ENCODE peak calls at places on chromosomes 11 and 22, in ten cellular contexts. One of them, this sample, is unnamed.

GRCh38 chr11:61893981-61894380 is 2.6 kb upstream of the FADS3 start:
- DNase-seq in left colon: no peak
- DNase-seq in globus pallidus: no peak
- DNase-seq in activated CD4-positive, alpha-beta T cell treated with anti-CD3 and anti-CD28 coated beads, Interleukin-2, amount 50 U/mL, for 24 hours: no peak
- DNase-seq in activated T-helper 1 cell treated with anti-CD3 and anti-CD28 coated beads, Interleukin-2, amount 50 U/mL, for 16 hours: no peak
- DNase-seq in stimulated activated naive CD8-positive, alpha-beta T cell treated with anti-CD3 and anti-CD28 coated beads, Interleukin-15, amount 100 ng/mL, for 72 hours: no peak
- DNase-seq in fibroblast of the conjunctiva: peak; percentile 89
- DNase-seq in stimulated activated CD4-positive, alpha-beta T cell treated with anti-CD3 and anti-CD28 coated beads, Interleukin-12 subunit alpha, Interleukin-12 subunit beta, amount 100 ng/mL, for 48 hours: no peak
- DNase-seq in left ventricle myocardium inferior: no peak
- DNase-seq in GM03348: peak; percentile 60
- DNase-seq in this sample: no peak

GRCh38 chr11:73916435-73916834 is 34.4 kb upstream of the DNAJB13 start:
- DNase-seq in left colon: no peak
- DNase-seq in globus pallidus: no peak
- DNase-seq in activated CD4-positive, alpha-beta T cell treated with anti-CD3 and anti-CD28 coated beads, Interleukin-2, amount 50 U/mL, for 24 hours: no peak
- DNase-seq in activated T-helper 1 cell treated with anti-CD3 and anti-CD28 coated beads, Interleukin-2, amount 50 U/mL, for 16 hours: no peak
- DNase-seq in stimulated activated naive CD8-positive, alpha-beta T cell treated with anti-CD3 and anti-CD28 coated beads, Interleukin-15, amount 100 ng/mL, for 72 hours: no peak
- DNase-seq in fibroblast of the conjunctiva: no peak
- DNase-seq in stimulated activated CD4-positive, alpha-beta T cell treated with anti-CD3 and anti-CD28 coated beads, Interleukin-12 subunit alpha, Interleukin-12 subunit beta, amount 100 ng/mL, for 48 hours: no peak
- DNase-seq in left ventricle myocardium inferior: no peak
- DNase-seq in GM03348: no peak
- DNase-seq in this sample: no peak

GRCh38 chr11:104061851-104062521 is 25.5 kb downstream of the DDI1 start:
- DNase-seq in left colon: no peak
- DNase-seq in globus pallidus: no peak
- DNase-seq in activated CD4-positive, alpha-beta T cell treated with anti-CD3 and anti-CD28 coated beads, Interleukin-2, amount 50 U/mL, for 24 hours: no peak
- DNase-seq in activated T-helper 1 cell treated with anti-CD3 and anti-CD28 coated beads, Interleukin-2, amount 50 U/mL, for 16 hours: no peak
- DNase-seq in stimulated activated naive CD8-positive, alpha-beta T cell treated with anti-CD3 and anti-CD28 coated beads, Interleukin-15, amount 100 ng/mL, for 72 hours: no peak
- DNase-seq in fibroblast of the conjunctiva: no peak
- DNase-seq in stimulated activated CD4-positive, alpha-beta T cell treated with anti-CD3 and anti-CD28 coated beads, Interleukin-12 subunit alpha, Interleukin-12 subunit beta, amount 100 ng/mL, for 48 hours: no peak
- DNase-seq in left ventricle myocardium inferior: no peak
- DNase-seq in GM03348: peak; percentile 10
- DNase-seq in this sample: no peak

GRCh38 chr22:47166446-47167016 is 404.1 kb downstream of the TBC1D22A start:
- DNase-seq in left colon: peak; percentile 13
- DNase-seq in globus pallidus: no peak
- DNase-seq in activated CD4-positive, alpha-beta T cell treated with anti-CD3 and anti-CD28 coated beads, Interleukin-2, amount 50 U/mL, for 24 hours: no peak
- DNase-seq in activated T-helper 1 cell treated with anti-CD3 and anti-CD28 coated beads, Interleukin-2, amount 50 U/mL, for 16 hours: no peak
- DNase-seq in stimulated activated naive CD8-positive, alpha-beta T cell treated with anti-CD3 and anti-CD28 coated beads, Interleukin-15, amount 100 ng/mL, for 72 hours: no peak
- DNase-seq in fibroblast of the conjunctiva: no peak
- DNase-seq in stimulated activated CD4-positive, alpha-beta T cell treated with anti-CD3 and anti-CD28 coated beads, Interleukin-12 subunit alpha, Interleukin-12 subunit beta, amount 100 ng/mL, for 48 hours: no peak
- DNase-seq in left ventricle myocardium inferior: no peak
- DNase-seq in GM03348: no peak
- DNase-seq in this sample: no peak

GRCh38 chr11:2096001-2096918 is 42.9 kb downstream of the IGF2 start:
- DNase-seq in left colon: peak; percentile 8
- DNase-seq in globus pallidus: no peak
- DNase-seq in activated CD4-positive, alpha-beta T cell treated with anti-CD3 and anti-CD28 coated beads, Interleukin-2, amount 50 U/mL, for 24 hours: no peak
- DNase-seq in activated T-helper 1 cell treated with anti-CD3 and anti-CD28 coated beads, Interleukin-2, amount 50 U/mL, for 16 hours: no peak
- DNase-seq in stimulated activated naive CD8-positive, alpha-beta T cell treated with anti-CD3 and anti-CD28 coated beads, Interleukin-15, amount 100 ng/mL, for 72 hours: no peak
- DNase-seq in fibroblast of the conjunctiva: peak; percentile 16
- DNase-seq in stimulated activated CD4-positive, alpha-beta T cell treated with anti-CD3 and anti-CD28 coated beads, Interleukin-12 subunit alpha, Interleukin-12 subunit beta, amount 100 ng/mL, for 48 hours: no peak
- DNase-seq in left ventricle myocardium inferior: no peak
- DNase-seq in GM03348: peak; percentile 54
- DNase-seq in this sample: no peak

GRCh38 chr22:32444068-32444467 is 20.2 kb downstream of the BPIFC start:
- DNase-seq in left colon: no peak
- DNase-seq in globus pallidus: no peak
- DNase-seq in activated CD4-positive, alpha-beta T cell treated with anti-CD3 and anti-CD28 coated beads, Interleukin-2, amount 50 U/mL, for 24 hours: no peak
- DNase-seq in activated T-helper 1 cell treated with anti-CD3 and anti-CD28 coated beads, Interleukin-2, amount 50 U/mL, for 16 hours: no peak
- DNase-seq in stimulated activated naive CD8-positive, alpha-beta T cell treated with anti-CD3 and anti-CD28 coated beads, Interleukin-15, amount 100 ng/mL, for 72 hours: no peak
- DNase-seq in fibroblast of the conjunctiva: no peak
- DNase-seq in stimulated activated CD4-positive, alpha-beta T cell treated with anti-CD3 and anti-CD28 coated beads, Interleukin-12 subunit alpha, Interleukin-12 subunit beta, amount 100 ng/mL, for 48 hours: no peak
- DNase-seq in left ventricle myocardium inferior: no peak
- DNase-seq in GM03348: no peak
- DNase-seq in this sample: peak; percentile 55

GRCh38 chr22:21966643-21967516 is 14.2 kb upstream of the PPM1F start:
- DNase-seq in left colon: no peak
- DNase-seq in globus pallidus: no peak
- DNase-seq in activated CD4-positive, alpha-beta T cell treated with anti-CD3 and anti-CD28 coated beads, Interleukin-2, amount 50 U/mL, for 24 hours: no peak
- DNase-seq in activated T-helper 1 cell treated with anti-CD3 and anti-CD28 coated beads, Interleukin-2, amount 50 U/mL, for 16 hours: no peak
- DNase-seq in stimulated activated naive CD8-positive, alpha-beta T cell treated with anti-CD3 and anti-CD28 coated beads, Interleukin-15, amount 100 ng/mL, for 72 hours: no peak
- DNase-seq in fibroblast of the conjunctiva: no peak
- DNase-seq in stimulated activated CD4-positive, alpha-beta T cell treated with anti-CD3 and anti-CD28 coated beads, Interleukin-12 subunit alpha, Interleukin-12 subunit beta, amount 100 ng/mL, for 48 hours: no peak
- DNase-seq in left ventricle myocardium inferior: no peak
- DNase-seq in GM03348: no peak
- DNase-seq in this sample: no peak

GRCh38 chr11:441418-442274 is at the start of gene ANO9:
- DNase-seq in left colon: peak; percentile 88
- DNase-seq in globus pallidus: no peak
- DNase-seq in activated CD4-positive, alpha-beta T cell treated with anti-CD3 and anti-CD28 coated beads, Interleukin-2, amount 50 U/mL, for 24 hours: peak; percentile 39
- DNase-seq in activated T-helper 1 cell treated with anti-CD3 and anti-CD28 coated beads, Interleukin-2, amount 50 U/mL, for 16 hours: no peak
- DNase-seq in stimulated activated naive CD8-positive, alpha-beta T cell treated with anti-CD3 and anti-CD28 coated beads, Interleukin-15, amount 100 ng/mL, for 72 hours: peak; percentile 64
- DNase-seq in fibroblast of the conjunctiva: no peak
- DNase-seq in stimulated activated CD4-positive, alpha-beta T cell treated with anti-CD3 and anti-CD28 coated beads, Interleukin-12 subunit alpha, Interleukin-12 subunit beta, amount 100 ng/mL, for 48 hours: peak; percentile 24
- DNase-seq in left ventricle myocardium inferior: no peak
- DNase-seq in GM03348: no peak
- DNase-seq in this sample: peak; percentile 80

GRCh38 chr11:3138178-3139085 is 26.7 kb downstream of the OSBPL5 start:
- DNase-seq in left colon: no peak
- DNase-seq in globus pallidus: no peak
- DNase-seq in activated CD4-positive, alpha-beta T cell treated with anti-CD3 and anti-CD28 coated beads, Interleukin-2, amount 50 U/mL, for 24 hours: no peak
- DNase-seq in activated T-helper 1 cell treated with anti-CD3 and anti-CD28 coated beads, Interleukin-2, amount 50 U/mL, for 16 hours: no peak
- DNase-seq in stimulated activated naive CD8-positive, alpha-beta T cell treated with anti-CD3 and anti-CD28 coated beads, Interleukin-15, amount 100 ng/mL, for 72 hours: no peak
- DNase-seq in fibroblast of the conjunctiva: no peak
- DNase-seq in stimulated activated CD4-positive, alpha-beta T cell treated with anti-CD3 and anti-CD28 coated beads, Interleukin-12 subunit alpha, Interleukin-12 subunit beta, amount 100 ng/mL, for 48 hours: no peak
- DNase-seq in left ventricle myocardium inferior: peak; percentile 16
- DNase-seq in GM03348: no peak
- DNase-seq in this sample: no peak

GRCh38 chr11:65630215-65630614 is 7.7 kb upstream of the SIPA1 start:
- DNase-seq in left colon: no peak
- DNase-seq in globus pallidus: no peak
- DNase-seq in activated CD4-positive, alpha-beta T cell treated with anti-CD3 and anti-CD28 coated beads, Interleukin-2, amount 50 U/mL, for 24 hours: no peak
- DNase-seq in activated T-helper 1 cell treated with anti-CD3 and anti-CD28 coated beads, Interleukin-2, amount 50 U/mL, for 16 hours: no peak
- DNase-seq in stimulated activated naive CD8-positive, alpha-beta T cell treated with anti-CD3 and anti-CD28 coated beads, Interleukin-15, amount 100 ng/mL, for 72 hours: no peak
- DNase-seq in fibroblast of the conjunctiva: no peak
- DNase-seq in stimulated activated CD4-positive, alpha-beta T cell treated with anti-CD3 and anti-CD28 coated beads, Interleukin-12 subunit alpha, Interleukin-12 subunit beta, amount 100 ng/mL, for 48 hours: no peak
- DNase-seq in left ventricle myocardium inferior: peak; percentile 68
- DNase-seq in GM03348: no peak
- DNase-seq in this sample: no peak

GRCh38 chr11:32713496-32713895 is 81.0 kb downstream of the CCDC73 start:
- DNase-seq in left colon: no peak
- DNase-seq in globus pallidus: no peak
- DNase-seq in activated CD4-positive, alpha-beta T cell treated with anti-CD3 and anti-CD28 coated beads, Interleukin-2, amount 50 U/mL, for 24 hours: no peak
- DNase-seq in activated T-helper 1 cell treated with anti-CD3 and anti-CD28 coated beads, Interleukin-2, amount 50 U/mL, for 16 hours: no peak
- DNase-seq in stimulated activated naive CD8-positive, alpha-beta T cell treated with anti-CD3 and anti-CD28 coated beads, Interleukin-15, amount 100 ng/mL, for 72 hours: no peak
- DNase-seq in fibroblast of the conjunctiva: no peak
- DNase-seq in stimulated activated CD4-positive, alpha-beta T cell treated with anti-CD3 and anti-CD28 coated beads, Interleukin-12 subunit alpha, Interleukin-12 subunit beta, amount 100 ng/mL, for 48 hours: no peak
- DNase-seq in left ventricle myocardium inferior: no peak
- DNase-seq in GM03348: no peak
- DNase-seq in this sample: no peak

GRCh38 chr11:69854719-69855118 is 35.5 kb upstream of the FGF3 start:
- DNase-seq in left colon: no peak
- DNase-seq in globus pallidus: no peak
- DNase-seq in activated CD4-positive, alpha-beta T cell treated with anti-CD3 and anti-CD28 coated beads, Interleukin-2, amount 50 U/mL, for 24 hours: no peak
- DNase-seq in activated T-helper 1 cell treated with anti-CD3 and anti-CD28 coated beads, Interleukin-2, amount 50 U/mL, for 16 hours: no peak
- DNase-seq in stimulated activated naive CD8-positive, alpha-beta T cell treated with anti-CD3 and anti-CD28 coated beads, Interleukin-15, amount 100 ng/mL, for 72 hours: no peak
- DNase-seq in fibroblast of the conjunctiva: no peak
- DNase-seq in stimulated activated CD4-positive, alpha-beta T cell treated with anti-CD3 and anti-CD28 coated beads, Interleukin-12 subunit alpha, Interleukin-12 subunit beta, amount 100 ng/mL, for 48 hours: no peak
- DNase-seq in left ventricle myocardium inferior: no peak
- DNase-seq in GM03348: no peak
- DNase-seq in this sample: no peak

GRCh38 chr11:3121931-3122774 is 43.0 kb downstream of the OSBPL5 start:
- DNase-seq in left colon: peak; percentile 21
- DNase-seq in globus pallidus: no peak
- DNase-seq in activated CD4-positive, alpha-beta T cell treated with anti-CD3 and anti-CD28 coated beads, Interleukin-2, amount 50 U/mL, for 24 hours: no peak
- DNase-seq in activated T-helper 1 cell treated with anti-CD3 and anti-CD28 coated beads, Interleukin-2, amount 50 U/mL, for 16 hours: no peak
- DNase-seq in stimulated activated naive CD8-positive, alpha-beta T cell treated with anti-CD3 and anti-CD28 coated beads, Interleukin-15, amount 100 ng/mL, for 72 hours: no peak
- DNase-seq in fibroblast of the conjunctiva: no peak
- DNase-seq in stimulated activated CD4-positive, alpha-beta T cell treated with anti-CD3 and anti-CD28 coated beads, Interleukin-12 subunit alpha, Interleukin-12 subunit beta, amount 100 ng/mL, for 48 hours: no peak
- DNase-seq in left ventricle myocardium inferior: peak; percentile 15
- DNase-seq in GM03348: no peak
- DNase-seq in this sample: no peak

GRCh38 chr22:23034621-23035556 is 35.4 kb upstream of the GNAZ start:
- DNase-seq in left colon: no peak
- DNase-seq in globus pallidus: no peak
- DNase-seq in activated CD4-positive, alpha-beta T cell treated with anti-CD3 and anti-CD28 coated beads, Interleukin-2, amount 50 U/mL, for 24 hours: no peak
- DNase-seq in activated T-helper 1 cell treated with anti-CD3 and anti-CD28 coated beads, Interleukin-2, amount 50 U/mL, for 16 hours: no peak
- DNase-seq in stimulated activated naive CD8-positive, alpha-beta T cell treated with anti-CD3 and anti-CD28 coated beads, Interleukin-15, amount 100 ng/mL, for 72 hours: no peak
- DNase-seq in fibroblast of the conjunctiva: no peak
- DNase-seq in stimulated activated CD4-positive, alpha-beta T cell treated with anti-CD3 and anti-CD28 coated beads, Interleukin-12 subunit alpha, Interleukin-12 subunit beta, amount 100 ng/mL, for 48 hours: no peak
- DNase-seq in left ventricle myocardium inferior: no peak
- DNase-seq in GM03348: no peak
- DNase-seq in this sample: no peak